ENCODE peak calls at places on chromosomes 6 and 20, in four cellular contexts. One of them, this sample, is unnamed.

GRCh38 chr6:391559-392440 is at the start of gene IRF4:
- DNase-seq in GM12878: no peak
- DNase-seq in SK-N-SH: no peak
- DNase-seq in H1: peak
- DNase-seq in this sample: no peak

GRCh38 chr20:24157213-24157612 is 168.6 kb upstream of the GGTLC1 start:
- DNase-seq in H1: no peak
- DNase-seq in SK-N-SH: no peak
- DNase-seq in GM12878: peak
- DNase-seq in this sample: no peak

GRCh38 chr6:118562959-118563358 is 14.9 kb downstream of the PLN start:
- DNase-seq in GM12878: no peak
- DNase-seq in H1: no peak
- DNase-seq in SK-N-SH: no peak
- DNase-seq in this sample: no peak

GRCh38 chr6:163731215-163732013 is 316.9 kb downstream of the QKI start:
- DNase-seq in SK-N-SH: peak
- DNase-seq in H1: no peak
- DNase-seq in GM12878: no peak
- DNase-seq in this sample: peak

GRCh38 chr6:14784596-14785360 is 461.1 kb upstream of the JARID2 start:
- DNase-seq in SK-N-SH: no peak
- DNase-seq in GM12878: no peak
- DNase-seq in H1: peak
- DNase-seq in this sample: no peak

GRCh38 chr6:34170341-34170740 is 24.5 kb upstream of the GRM4 start:
- DNase-seq in GM12878: no peak
- DNase-seq in H1: no peak
- DNase-seq in SK-N-SH: no peak
- DNase-seq in this sample: no peak

GRCh38 chr6:31898200-31899011 is 908 bp upstream of the EHMT2 start:
- DNase-seq in SK-N-SH: peak
- DNase-seq in GM12878: no peak
- DNase-seq in H1: peak
- DNase-seq in this sample: peak

GRCh38 chr6:56749632-56750151 is 107.0 kb upstream of the DST start:
- DNase-seq in GM12878: no peak
- DNase-seq in SK-N-SH: no peak
- DNase-seq in H1: no peak
- DNase-seq in this sample: no peak

GRCh38 chr20:41141153-41141815 is 3.9 kb downstream of the PLCG1 start:
- DNase-seq in SK-N-SH: peak
- DNase-seq in H1: no peak
- DNase-seq in GM12878: no peak
- DNase-seq in this sample: peak

GRCh38 chr6:82691997-82692396 is 328.4 kb downstream of the TPBG start:
- DNase-seq in SK-N-SH: no peak
- DNase-seq in H1: no peak
- DNase-seq in GM12878: no peak
- DNase-seq in this sample: no peak

GRCh38 chr6:43766426-43766825 is 3.6 kb upstream of the VEGFA start:
- DNase-seq in GM12878: no peak
- DNase-seq in H1: no peak
- DNase-seq in SK-N-SH: no peak
- DNase-seq in this sample: no peak

GRCh38 chr6:169251371-169251802 is 2.3 kb downstream of the THBS2 start:
- DNase-seq in GM12878: no peak
- DNase-seq in SK-N-SH: no peak
- DNase-seq in H1: no peak
- DNase-seq in this sample: no peak

GRCh38 chr20:60804918-60805631 is 447.0 kb upstream of the CDH4 start:
- DNase-seq in SK-N-SH: no peak
- DNase-seq in H1: no peak
- DNase-seq in GM12878: no peak
- DNase-seq in this sample: no peak

GRCh38 chr20:60804240-60804917 is 447.7 kb upstream of the CDH4 start:
- DNase-seq in GM12878: no peak
- DNase-seq in SK-N-SH: no peak
- DNase-seq in H1: no peak
- DNase-seq in this sample: no peak

GRCh38 chr20:60803335-60804070 is 448.6 kb upstream of the CDH4 start:
- DNase-seq in SK-N-SH: no peak
- DNase-seq in GM12878: no peak
- DNase-seq in H1: no peak
- DNase-seq in this sample: no peak

GRCh38 chr20:60800185-60800584 is 451.9 kb upstream of the CDH4 start:
- DNase-seq in GM12878: no peak
- DNase-seq in H1: no peak
- DNase-seq in SK-N-SH: no peak
- DNase-seq in this sample: no peak
- TF ChIP-seq NRF1 in GM12878: no peak
- TF ChIP-seq NRF1 in H1: no peak
- TF ChIP-seq NRF1 in SK-N-SH: no peak
- TF ChIP-seq NRF1 in this sample: no peak

GRCh38 chr20:58692579-58693225 is at the start of gene NPEPL1:
- DNase-seq in SK-N-SH: no peak
- DNase-seq in H1: peak
- DNase-seq in GM12878: no peak
- DNase-seq in this sample: no peak
- TF ChIP-seq NRF1 in SK-N-SH: no peak
- TF ChIP-seq NRF1 in H1: no peak
- TF ChIP-seq NRF1 in GM12878: no peak
- TF ChIP-seq NRF1 in this sample: no peak

DNA sequence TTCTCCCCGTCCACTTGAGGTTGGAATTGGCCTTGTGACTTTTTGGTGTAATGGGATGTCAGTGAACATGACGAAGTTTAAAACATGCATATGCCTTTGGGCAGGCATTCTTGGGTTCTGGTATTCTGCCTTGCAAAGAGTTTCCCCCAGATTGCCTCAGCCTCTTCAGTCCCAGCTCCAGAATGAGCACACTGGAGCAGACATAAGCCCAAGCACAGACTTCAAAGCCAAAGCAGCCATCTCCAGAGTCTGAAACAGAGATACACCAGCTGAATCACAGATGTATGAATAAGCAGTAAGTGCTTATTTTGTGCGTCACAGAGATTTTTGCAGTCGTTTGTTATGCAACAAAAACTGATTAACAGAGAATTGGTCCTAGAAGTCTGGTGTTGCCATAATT is 546.0 kb downstream of the FRK start:
- DNase-seq in GM12878: no peak
- DNase-seq in H1: no peak
- DNase-seq in SK-N-SH: no peak
- DNase-seq in this sample: no peak
- TF ChIP-seq NRF1 in GM12878: no peak
- TF ChIP-seq NRF1 in H1: no peak
- TF ChIP-seq NRF1 in SK-N-SH: no peak
- TF ChIP-seq NRF1 in this sample: no peak

DNA sequence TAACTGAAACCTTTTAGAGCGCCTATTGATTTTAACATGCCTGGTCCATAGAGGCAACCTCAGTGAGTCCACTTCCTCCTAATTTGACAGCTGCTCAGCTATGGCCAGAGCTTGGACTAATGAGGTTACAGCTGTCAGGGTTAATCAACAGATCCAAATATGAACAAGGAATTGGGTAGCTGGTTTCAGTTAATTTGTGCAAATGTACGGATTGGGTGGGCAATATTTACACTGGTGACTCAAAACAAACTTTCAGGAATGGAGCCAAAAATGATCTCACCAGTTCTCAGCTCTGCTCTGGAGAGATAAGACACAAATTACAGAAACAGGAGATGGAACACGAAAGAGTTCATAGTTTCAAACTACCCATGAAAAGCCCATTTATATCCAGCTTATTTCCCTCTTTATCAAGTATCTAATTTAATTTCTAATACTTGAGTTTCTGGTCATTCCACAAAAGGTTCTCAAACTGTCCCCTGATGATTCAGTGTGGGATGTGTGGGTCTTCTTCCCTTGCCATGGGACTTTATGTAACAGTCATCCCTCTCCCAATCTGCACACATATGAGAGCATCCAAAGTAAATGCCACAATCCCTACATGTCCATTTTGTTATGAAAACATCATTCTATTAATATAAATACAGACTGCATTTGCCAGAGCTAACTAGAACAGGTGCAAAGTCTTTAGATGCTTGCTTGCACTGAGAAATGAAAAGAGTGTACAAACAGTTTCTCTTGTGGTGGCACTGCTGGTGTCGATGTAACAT is 149.9 kb downstream of the RPS12 start:
- DNase-seq in SK-N-SH: peak
- DNase-seq in H1: no peak
- DNase-seq in GM12878: no peak
- DNase-seq in this sample: peak
- TF ChIP-seq NRF1 in SK-N-SH: no peak
- TF ChIP-seq NRF1 in H1: no peak
- TF ChIP-seq NRF1 in GM12878: no peak
- TF ChIP-seq NRF1 in this sample: no peak

DNA sequence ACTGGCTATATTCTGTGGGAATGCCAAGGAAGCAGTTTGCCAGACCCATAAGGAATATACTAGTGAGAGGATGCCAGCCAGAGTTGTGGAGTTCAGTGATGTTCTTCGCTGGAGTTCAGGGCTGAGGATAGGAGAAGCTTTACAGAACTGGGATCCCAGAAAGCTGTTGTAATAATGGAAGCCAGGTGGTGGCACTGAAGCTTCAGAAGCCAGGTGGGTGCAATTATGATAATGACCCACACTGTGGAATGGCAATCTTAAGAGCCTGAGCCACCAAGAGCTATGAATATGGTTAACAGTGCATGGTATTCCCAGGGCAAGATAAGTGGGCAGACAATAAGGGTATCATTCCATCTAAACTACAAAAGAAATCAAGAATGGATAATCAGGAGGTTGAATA is 25.1 kb upstream of the ENPP1 start:
- DNase-seq in SK-N-SH: no peak
- DNase-seq in GM12878: no peak
- DNase-seq in H1: no peak
- DNase-seq in this sample: no peak
- TF ChIP-seq NRF1 in SK-N-SH: no peak
- TF ChIP-seq NRF1 in GM12878: no peak
- TF ChIP-seq NRF1 in H1: no peak
- TF ChIP-seq NRF1 in this sample: no peak

GRCh38 chr6:1820714-1821113 is 211.0 kb downstream of the FOXC1 start:
- DNase-seq in H1: no peak
- DNase-seq in GM12878: no peak
- DNase-seq in SK-N-SH: peak
- DNase-seq in this sample: no peak

GRCh38 chr6:1825277-1825676 is 215.6 kb downstream of the FOXC1 start:
- DNase-seq in GM12878: no peak
- DNase-seq in SK-N-SH: no peak
- DNase-seq in H1: no peak
- DNase-seq in this sample: no peak

GRCh38 chr6:1820165-1820564 is 210.4 kb downstream of the FOXC1 start:
- DNase-seq in H1: no peak
- DNase-seq in GM12878: no peak
- DNase-seq in SK-N-SH: no peak
- DNase-seq in this sample: no peak

GRCh38 chr6:1819007-1819406 is 209.3 kb downstream of the FOXC1 start:
- DNase-seq in H1: no peak
- DNase-seq in SK-N-SH: no peak
- DNase-seq in GM12878: no peak
- DNase-seq in this sample: no peak

DNA sequence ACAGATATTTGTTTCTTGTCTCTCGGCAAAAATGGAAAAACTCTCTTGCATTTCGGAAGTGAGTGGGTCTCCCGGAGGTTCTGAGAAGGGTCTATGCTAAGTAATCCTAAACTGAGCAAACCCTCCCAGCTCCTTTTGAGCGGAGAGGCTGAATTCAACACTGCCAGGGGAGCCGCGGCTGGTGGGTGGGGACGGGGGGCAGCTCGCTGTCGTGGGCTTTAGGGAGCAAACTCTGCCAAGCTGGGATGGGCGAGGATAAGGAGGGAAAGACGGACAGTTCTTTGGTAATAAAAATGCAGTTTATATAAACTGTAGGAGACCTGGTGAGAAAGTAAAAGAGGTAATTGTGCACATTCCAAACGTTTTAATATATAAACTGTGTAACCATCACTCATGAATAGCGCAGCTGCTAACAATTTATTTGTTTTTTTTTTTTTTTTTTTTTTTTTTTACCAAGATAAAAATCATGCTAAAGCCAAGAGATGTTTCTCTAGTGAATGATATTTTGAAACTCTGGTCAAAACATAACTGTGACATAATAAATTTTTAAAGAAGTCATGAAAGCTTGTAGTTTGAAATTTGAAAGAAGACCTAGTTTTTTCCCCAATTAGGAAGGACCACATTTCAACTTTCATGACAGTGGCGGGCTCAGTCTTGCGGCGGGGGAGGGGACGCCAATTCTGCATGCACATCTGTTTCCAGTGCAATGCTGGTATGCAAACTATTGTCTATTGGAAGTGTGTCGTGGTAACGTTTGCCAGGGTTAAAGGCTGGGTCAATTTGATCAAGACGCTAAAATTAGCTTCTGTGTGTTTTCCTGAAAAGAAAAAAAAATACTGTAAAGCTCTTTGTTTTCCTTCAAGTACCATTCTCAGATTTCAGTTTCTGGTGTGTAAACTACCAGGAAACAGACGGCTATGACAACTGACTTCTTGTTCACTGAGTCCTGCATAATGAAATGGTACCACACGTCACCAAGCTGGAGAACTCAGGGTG is 211.8 kb downstream of the FOXC1 start:
- DNase-seq in GM12878: peak
- DNase-seq in H1: no peak
- DNase-seq in SK-N-SH: no peak
- DNase-seq in this sample: no peak
- TF ChIP-seq NRF1 in GM12878: no peak
- TF ChIP-seq NRF1 in H1: no peak
- TF ChIP-seq NRF1 in SK-N-SH: no peak
- TF ChIP-seq NRF1 in this sample: no peak

GRCh38 chr6:52662031-52662430 is 8.9 kb upstream of the TMEM14A start:
- DNase-seq in SK-N-SH: no peak
- DNase-seq in GM12878: no peak
- DNase-seq in H1: no peak
- DNase-seq in this sample: no peak
- TF ChIP-seq NRF1 in SK-N-SH: no peak
- TF ChIP-seq NRF1 in GM12878: no peak
- TF ChIP-seq NRF1 in H1: no peak
- TF ChIP-seq NRF1 in this sample: no peak